ENCODE peak calls at places on chromosomes 11 and 22, in ten cellular contexts. Q is fibroblast of mammary gland, Z is cardiac fibroblast, C is AG09319, P is uterus, L is kidney, V is GM10248, N is Peyer's patch, Y is AG10803, M is Calu3. W is an unnamed sample.

GRCh38 chr11:1082346-1082727 is 7.7 kb downstream of the MUC2 start:
- DNase-seq in M (no peak), N (no peak), Y (no peak), Z (no peak), L (peak), P (no peak), V (no peak), Q (no peak), C (no peak), W (no peak)

GRCh38 chr22:39309881-39310714 is 9.3 kb downstream of the RPL3 start:
- DNase-seq in P (no peak), M (no peak), C (no peak), N (no peak), Y (peak), L (no peak), V (no peak), Z (peak), Q (peak), W (peak)

GRCh38 chr11:16352707-16353106 is 3.6 kb downstream of the SOX6 start:
- DNase-seq in L (no peak), Y (no peak), Q (no peak), V (no peak), Z (no peak), M (no peak), C (no peak), P (no peak), N (no peak), W (no peak)

GRCh38 chr11:32137263-32137662 is 46.4 kb downstream of the RCN1 start:
- DNase-seq in Y (peak), N (no peak), L (no peak), V (no peak), M (no peak), C (peak), Z (peak), P (no peak), Q (peak), W (peak)

GRCh38 chr11:119860561-119861094 is 131.6 kb upstream of the NECTIN1 start:
- DNase-seq in C (no peak), P (no peak), L (no peak), N (no peak), Z (no peak), Q (no peak), V (no peak), M (no peak), Y (no peak), W (peak)

GRCh38 chr11:118689852-118690552 is 10.6 kb upstream of the TREH start:
- DNase-seq in P (peak), Z (peak), Y (peak), N (peak), V (peak), L (peak), C (peak), M (peak), Q (peak), W (peak)

GRCh38 chr11:46238078-46238966 is 39.1 kb upstream of the CREB3L1 start:
- DNase-seq in L (peak), N (peak), P (peak), C (no peak), M (peak), Y (peak), V (peak), Z (peak), Q (peak), W (no peak)

GRCh38 chr11:113240389-113240788 is 74.0 kb upstream of the TTC12 start:
- DNase-seq in Z (no peak), V (no peak), Y (no peak), Q (no peak), P (no peak), M (no peak), C (no peak), L (no peak), N (no peak), W (no peak)

GRCh38 chr22:27348634-27349033 is 452.9 kb downstream of the MN1 start:
- DNase-seq in Y (peak), P (no peak), L (no peak), V (no peak), Q (peak), Z (peak), C (peak), M (no peak), N (no peak), W (peak)

GRCh38 chr11:44290206-44290605 is 19.7 kb downstream of the ALX4 start:
- DNase-seq in L (no peak), Z (no peak), P (no peak), V (no peak), N (no peak), C (no peak), M (no peak), Y (peak), Q (no peak), W (peak)

GRCh38 chr11:61327669-61328071 is 5.2 kb downstream of the DDB1 start:
- DNase-seq in Q (peak), Y (peak), Z (peak), L (no peak), N (no peak), V (no peak), P (no peak), M (no peak), C (no peak), W (no peak)

GRCh38 chr22:29314537-29315285 is 786 bp downstream of the RASL10A start:
- DNase-seq in Y (no peak), L (peak), N (no peak), V (no peak), C (no peak), Q (no peak), M (peak), P (no peak), Z (no peak), W (no peak)

GRCh38 chr11:66641834-66642233 is 3.3 kb downstream of the RBM4 start:
- DNase-seq in M (no peak), C (no peak), L (no peak), Y (peak), N (no peak), Q (no peak), V (no peak), P (no peak), Z (no peak), W (no peak)

GRCh38 chr22:22380098-22381030 is 128.2 kb downstream of the ZNF280B start:
- DNase-seq in Z (no peak), V (peak), N (peak), M (peak), P (no peak), Y (no peak), C (no peak), L (no peak), Q (no peak), W (no peak)

GRCh38 chr22:40031766-40032470 is 37.2 kb downstream of the FAM83F start:
- DNase-seq in V (no peak), Q (peak), Z (peak), L (no peak), P (no peak), Y (peak), M (no peak), C (no peak), N (no peak), W (no peak)

GRCh38 chr11:126061707-126062678 is 673 bp downstream of the CDON start:
- DNase-seq in L (peak), Q (peak), M (peak), P (peak), N (no peak), Z (peak), Y (peak), C (no peak), V (peak), W (peak)

GRCh38 chr11:94193288-94193687 is 64.6 kb downstream of the PANX1 start:
- DNase-seq in Y (peak), P (no peak), Z (peak), N (no peak), Q (peak), L (no peak), V (no peak), M (peak), C (no peak), W (peak)

GRCh38 chr11:116691779-116692178 is 81.0 kb downstream of the BUD13 start:
- DNase-seq in Y (peak), Q (peak), Z (peak), N (peak), V (peak), L (no peak), C (no peak), P (peak), M (peak), W (peak)

GRCh38 chr22:48968201-48968959 is 859.3 kb downstream of the BRD1 start:
- DNase-seq in Q (no peak), Y (no peak), P (peak), V (no peak), Z (no peak), M (no peak), N (peak), L (no peak), C (no peak), W (no peak)

GRCh38 chr11:43644626-43645299 is 35.8 kb upstream of the HSD17B12 start:
- DNase-seq in L (no peak), M (no peak), Z (peak), Y (peak), P (no peak), Q (peak), V (no peak), N (no peak), C (no peak), W (peak)

GRCh38 chr11:21556936-21557335 is 635.9 kb upstream of the ANO5 start:
- DNase-seq in N (no peak), V (no peak), M (no peak), Y (no peak), Z (no peak), Q (no peak), L (no peak), C (no peak), P (no peak), W (no peak)

GRCh38 chr11:119891392-119891791 is 162.4 kb upstream of the NECTIN1 start:
- DNase-seq in L (no peak), V (no peak), Y (no peak), Z (no peak), N (no peak), P (no peak), Q (no peak), M (no peak), C (no peak), W (no peak)

GRCh38 chr11:116454020-116454645 is 318.7 kb downstream of the BUD13 start:
- DNase-seq in Q (peak), C (no peak), L (no peak), V (peak), N (no peak), Z (peak), M (peak), Y (peak), P (peak), W (peak)

GRCh38 chr11:119144825-119145476 is 3.9 kb upstream of the ABCG4 start:
- DNase-seq in M (peak), N (peak), P (peak), L (peak), Y (peak), V (peak), Z (peak), Q (peak), C (no peak), W (peak)

GRCh38 chr22:48717076-48717810 is 1110.4 kb downstream of the BRD1 start:
- DNase-seq in Z (no peak), M (no peak), C (no peak), N (no peak), P (no peak), Y (no peak), L (peak), V (no peak), Q (no peak), W (no peak)

GRCh38 chr11:78465169-78465942 is 47.7 kb upstream of the GAB2 start:
- DNase-seq in N (peak), Q (no peak), Y (no peak), C (no peak), Z (no peak), P (no peak), V (peak), M (no peak), L (peak), W (no peak)

GRCh38 chr11:69384548-69385465 is 90.9 kb downstream of the MYEOV start:
- DNase-seq in P (no peak), N (no peak), Y (no peak), Z (no peak), L (peak), V (no peak), Q (no peak), M (no peak), C (no peak), W (no peak)

GRCh38 chr22:23325183-23325582 is 144.9 kb downstream of the BCR start:
- DNase-seq in L (no peak), N (no peak), V (no peak), Z (no peak), Q (no peak), Y (no peak), M (no peak), P (no peak), C (no peak), W (no peak)

GRCh38 chr11:78420255-78420764 is 2.7 kb upstream of the GAB2 start:
- DNase-seq in C (peak), Y (peak), N (peak), Z (peak), P (peak), V (no peak), L (peak), M (peak), Q (peak), W (peak)

GRCh38 chr11:75474878-75475766 is 42.1 kb upstream of the KLHL35 start:
- DNase-seq in N (peak), L (peak), C (no peak), Z (peak), Y (peak), V (peak), M (no peak), Q (peak), P (peak), W (no peak)

GRCh38 chr11:119373917-119374631 is 7.4 kb downstream of the USP2 start:
- DNase-seq in N (no peak), Q (peak), P (peak), Z (peak), Y (peak), M (peak), L (peak), V (peak), C (no peak), W (peak)

GRCh38 chr11:81987829-81988472 is 745.7 kb downstream of the FAM181B start:
- DNase-seq in N (no peak), P (peak), Q (peak), Y (peak), L (peak), M (no peak), C (no peak), V (no peak), Z (peak), W (peak)

GRCh38 chr11:125990244-125990643 is 44.4 kb downstream of the VSIG10L2 start:
- DNase-seq in Z (peak), L (no peak), Q (peak), V (no peak), M (no peak), C (no peak), Y (peak), N (no peak), P (peak), W (peak)

GRCh38 chr11:65764434-65764833 is 16.3 kb downstream of the AP5B1 start:
- DNase-seq in Z (no peak), Q (no peak), P (no peak), Y (no peak), M (no peak), N (no peak), C (no peak), V (no peak), L (no peak), W (no peak)

GRCh38 chr11:74694536-74694935 is 36.7 kb downstream of the CHRDL2 start:
- DNase-seq in N (no peak), V (no peak), Z (no peak), M (no peak), Q (no peak), C (no peak), P (no peak), L (no peak), Y (no peak), W (peak)

GRCh38 chr11:64653388-64653973 is 62.5 kb downstream of the SLC22A12 start:
- DNase-seq in N (no peak), P (no peak), M (no peak), Q (no peak), Y (no peak), L (peak), V (no peak), Z (no peak), C (no peak), W (no peak)
- TF ChIP-seq CTCF in N (no peak), P (no peak), M (no peak), Q (no peak), Y (no peak), L (no peak), V (no peak), Z (no peak), C (no peak), W (no peak)

GRCh38 chr11:55707029-55707428 is 45.0 kb downstream of the OR4C6 start:
- DNase-seq in Q (peak), N (no peak), L (no peak), M (peak), Y (peak), V (peak), P (no peak), C (no peak), Z (peak), W (peak)
- TF ChIP-seq CTCF in Q (peak), N (no peak), L (peak), M (peak), Y (peak), V (peak), P (no peak), C (peak), Z (peak), W (peak)

GRCh38 chr22:18064636-18065035 is 13.2 kb upstream of the PEX26 start:
- DNase-seq in M (no peak), Q (no peak), P (no peak), V (no peak), N (no peak), C (no peak), L (no peak), Z (no peak), Y (no peak), W (no peak)
- TF ChIP-seq CTCF in M (no peak), Q (no peak), P (no peak), V (no peak), N (no peak), C (no peak), L (no peak), Z (no peak), Y (no peak), W (no peak)

GRCh38 chr22:33020721-33021120 is 37.5 kb downstream of the SYN3 start:
- DNase-seq in Y (no peak), V (no peak), L (no peak), P (no peak), M (no peak), N (no peak), C (no peak), Q (no peak), Z (no peak), W (no peak)

GRCh38 chr22:33024626-33025025 is 33.6 kb downstream of the SYN3 start:
- DNase-seq in M (no peak), Z (no peak), Y (no peak), N (no peak), L (no peak), C (no peak), V (no peak), Q (no peak), P (no peak), W (no peak)

GRCh38 chr22:33023119-33023827 is 34.9 kb downstream of the SYN3 start:
- DNase-seq in Z (no peak), M (no peak), P (no peak), L (no peak), Q (no peak), N (no peak), C (no peak), Y (no peak), V (no peak), W (no peak)

GRCh38 chr22:33025675-33026074 is 32.5 kb downstream of the SYN3 start:
- DNase-seq in Q (no peak), Y (no peak), L (no peak), P (no peak), N (no peak), M (no peak), C (no peak), Z (no peak), V (no peak), W (no peak)

GRCh38 chr22:33022231-33022630 is 36.0 kb downstream of the SYN3 start:
- DNase-seq in Z (no peak), M (no peak), Y (no peak), V (no peak), L (no peak), C (no peak), Q (no peak), P (no peak), N (no peak), W (no peak)
- TF ChIP-seq CTCF in Z (no peak), M (no peak), Y (no peak), V (no peak), L (no peak), C (no peak), Q (no peak), P (no peak), N (no peak), W (no peak)

GRCh38 chr11:85810871-85811611 is at the start of gene SYTL2:
- DNase-seq in N (peak), M (peak), L (peak), Z (peak), Y (peak), Q (no peak), V (peak), P (peak), C (no peak), W (peak)
- TF ChIP-seq CTCF in N (peak), M (no peak), L (no peak), Z (no peak), Y (no peak), Q (no peak), V (no peak), P (peak), C (no peak), W (no peak)